ENCODE peak calls at places on chromosomes 12 and 14, in eight cellular contexts. O, Y, P, B, W, Z, J and E are unnamed samples.

GRCh38 chr12:124457287-124458219 is 109.9 kb downstream of the NCOR2 start:
- DNase-seq in Z (no peak), B (peak; percentile 91), J (peak; percentile 47), W (no peak), Y (peak; percentile 96), P (peak; percentile 56), O (no peak), E (peak; percentile 28)

GRCh38 chr12:64826234-64826633 is 1.8 kb downstream of the TBC1D30 start:
- DNase-seq in O (peak; percentile 44), W (no peak), Y (peak; percentile 65), J (peak; percentile 59), B (peak; percentile 74), Z (peak; percentile 90), P (no peak), E (peak; percentile 59)

GRCh38 chr14:62957562-62957961 is 87.7 kb downstream of the KCNH5 start:
- DNase-seq in B (peak; percentile 92), O (peak; percentile 100), J (peak; percentile 100), Z (no peak), P (peak; percentile 75), Y (no peak), W (peak; percentile 94), E (peak; percentile 65)

GRCh38 chr12:27542628-27543027 is 18.6 kb downstream of the PPFIBP1 start:
- DNase-seq in O (peak; percentile 97), Y (no peak), B (peak; percentile 90), W (peak; percentile 87), J (peak; percentile 99), Z (no peak), P (no peak), E (peak; percentile 99)

GRCh38 chr12:105457026-105457425 is 126.5 kb downstream of the C12orf75 start:
- DNase-seq in Y (no peak), P (no peak), B (no peak), O (peak; percentile 65), J (peak; percentile 73), Z (no peak), W (no peak), E (no peak)

GRCh38 chr12:115597157-115597712 is 680.3 kb downstream of the MED13L start:
- DNase-seq in O (peak; percentile 88), J (peak; percentile 92), Z (no peak), B (peak; percentile 77), Y (peak; percentile 66), W (peak; percentile 7), P (no peak), E (peak; percentile 56)

GRCh38 chr12:30695327-30696102 is at the start of gene IPO8:
- DNase-seq in B (peak; percentile 97), Y (peak; percentile 95), Z (peak; percentile 96), P (peak; percentile 64), O (peak; percentile 86), W (peak; percentile 73), J (peak; percentile 93), E (peak; percentile 92)

GRCh38 chr14:105911006-105911847 is 384.8 kb downstream of the TMEM121 start:
- DNase-seq in O (no peak), W (no peak), P (no peak), B (no peak), Y (no peak), Z (no peak), J (no peak), E (no peak)

GRCh38 chr12:75960086-75960910 is 71.3 kb downstream of the PHLDA1 start:
- DNase-seq in O (no peak), J (no peak), W (no peak), Y (no peak), B (no peak), P (no peak), Z (no peak), E (peak; percentile 13)

GRCh38 chr12:63353559-63353958 is 202.6 kb upstream of the AVPR1A start:
- DNase-seq in B (peak; percentile 12), P (peak; percentile 36), J (peak; percentile 26), Y (no peak), W (no peak), O (peak; percentile 10), Z (no peak), E (peak; percentile 7)

GRCh38 chr12:50351120-50352043 is 45.0 kb downstream of the FAM186A start:
- DNase-seq in W (no peak), Y (no peak), P (no peak), J (no peak), B (no peak), Z (no peak), O (no peak), E (no peak)

GRCh38 chr14:100566119-100566518 is 21.1 kb downstream of the BEGAIN start:
- DNase-seq in W (no peak), J (no peak), Z (no peak), O (no peak), B (no peak), Y (no peak), P (no peak), E (no peak)

DNA sequence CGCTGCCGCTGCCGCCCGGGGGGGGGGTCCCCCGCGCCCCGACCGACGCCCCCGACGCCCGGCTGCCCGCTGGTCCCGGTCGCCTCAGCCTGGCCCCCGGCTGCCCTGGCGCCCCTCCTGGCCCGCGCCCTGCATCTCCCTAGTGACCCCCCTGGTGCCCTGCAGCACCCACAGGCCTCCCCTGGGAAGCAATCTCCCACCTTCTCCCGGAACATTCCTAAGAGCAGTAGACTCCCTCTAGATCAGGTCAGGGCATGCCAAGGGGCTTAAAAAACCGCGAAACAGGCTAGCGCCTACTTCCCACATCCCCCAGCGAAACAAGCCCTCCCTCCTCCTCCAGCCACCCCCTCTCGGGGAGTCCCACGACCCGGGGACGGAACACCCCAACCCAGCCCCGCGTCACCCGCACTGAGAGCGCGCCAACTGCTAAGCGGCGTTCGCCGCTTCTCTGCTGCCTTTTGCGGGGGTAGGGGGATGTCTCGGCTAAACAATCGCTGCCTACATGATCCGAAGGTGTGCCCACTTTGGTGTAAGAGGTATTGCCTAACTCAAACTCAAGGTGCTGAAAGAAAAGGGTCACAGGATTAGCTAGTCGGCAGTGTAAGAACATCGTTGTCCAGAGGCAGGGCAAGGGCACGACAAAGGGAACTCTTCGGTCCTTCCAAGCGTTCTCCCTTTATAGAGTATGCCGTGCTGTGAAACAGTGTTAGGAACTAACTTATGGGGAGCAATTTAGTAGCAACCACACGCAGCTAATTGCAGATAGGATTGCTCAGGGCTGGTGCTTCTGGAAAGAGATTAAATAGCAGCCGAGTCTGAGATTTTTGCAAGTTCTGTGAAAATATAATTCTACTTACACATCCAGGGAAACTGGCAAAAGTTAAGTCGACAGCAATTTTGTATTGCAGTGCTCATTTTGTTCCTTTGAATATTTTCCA is 617 bp upstream of the NTN4 start:
- DNase-seq in O (no peak), Z (peak; percentile 57), W (no peak), B (peak; percentile 62), P (peak; percentile 63), Y (peak; percentile 18), J (peak; percentile 15), E (no peak)
- H3K4me3 ChIP-seq in O (peak overlapping the region; percentile 85), Z (peak overlapping the region; percentile 55), W (peak overlapping the region; percentile 81), B (peak overlapping the region; percentile 75), P (peak overlapping the region; percentile 68), Y (no peak overlapping the region), J (peak overlapping the region; percentile 14), E (peak overlapping the region; percentile 64)

GRCh38 chr12:88052686-88053085 is 23.5 kb upstream of the C12orf50 start:
- DNase-seq in Z (peak; percentile 53), J (peak; percentile 34), B (peak; percentile 71), P (no peak), O (peak; percentile 12), W (peak; percentile 10), Y (peak; percentile 60), E (peak; percentile 78)
- TF ChIP-seq CTCF in Z (peak; percentile 61), J (peak; percentile 69), B (peak; percentile 61), P (peak; percentile 62), O (peak; percentile 27), W (peak; percentile 62), Y (peak; percentile 65), E (peak; percentile 84)

GRCh38 chr12:82757611-82758010 is 70.9 kb downstream of the TMTC2 start:
- DNase-seq in W (no peak), B (no peak), Z (no peak), P (no peak), O (no peak), Y (no peak), J (no peak), E (peak; percentile 33)
- H3K4me3 ChIP-seq in W (no peak overlapping the region), B (no peak overlapping the region), Z (no peak overlapping the region), P (no peak overlapping the region), O (no peak overlapping the region), Y (no peak overlapping the region), J (no peak overlapping the region), E (no peak overlapping the region)

GRCh38 chr12:23428758-23429157 is 520.7 kb downstream of the SOX5 start:
- DNase-seq in J (no peak), Z (no peak), P (no peak), W (no peak), B (no peak), O (no peak), Y (no peak), E (no peak)

GRCh38 chr12:23433121-23433520 is 516.3 kb downstream of the SOX5 start:
- DNase-seq in O (no peak), Z (no peak), J (no peak), P (no peak), W (no peak), B (no peak), Y (no peak), E (no peak)

GRCh38 chr12:23426328-23426727 is 523.1 kb downstream of the SOX5 start:
- DNase-seq in P (no peak), J (no peak), O (no peak), B (no peak), Y (no peak), W (no peak), Z (no peak), E (no peak)

GRCh38 chr12:23431006-23431405 is 518.5 kb downstream of the SOX5 start:
- DNase-seq in Y (no peak), P (no peak), J (peak; percentile 63), O (peak; percentile 50), Z (no peak), B (no peak), W (no peak), E (no peak)
- TF ChIP-seq CTCF in Y (no peak), P (no peak), J (no peak), O (no peak), Z (no peak), B (no peak), W (no peak), E (no peak)

GRCh38 chr14:103527408-103528157 is 1.4 kb upstream of the TRMT61A start:
- DNase-seq in P (no peak), B (peak; percentile 44), W (no peak), Z (no peak), O (no peak), Y (peak; percentile 89), J (no peak), E (no peak)
- H3K4me3 ChIP-seq in P (no peak overlapping the region), B (peak overlapping the region; percentile 92), W (no peak overlapping the region), Z (no peak overlapping the region), O (no peak overlapping the region), Y (no peak overlapping the region), J (no peak overlapping the region), E (peak overlapping the region; percentile 71)

DNA sequence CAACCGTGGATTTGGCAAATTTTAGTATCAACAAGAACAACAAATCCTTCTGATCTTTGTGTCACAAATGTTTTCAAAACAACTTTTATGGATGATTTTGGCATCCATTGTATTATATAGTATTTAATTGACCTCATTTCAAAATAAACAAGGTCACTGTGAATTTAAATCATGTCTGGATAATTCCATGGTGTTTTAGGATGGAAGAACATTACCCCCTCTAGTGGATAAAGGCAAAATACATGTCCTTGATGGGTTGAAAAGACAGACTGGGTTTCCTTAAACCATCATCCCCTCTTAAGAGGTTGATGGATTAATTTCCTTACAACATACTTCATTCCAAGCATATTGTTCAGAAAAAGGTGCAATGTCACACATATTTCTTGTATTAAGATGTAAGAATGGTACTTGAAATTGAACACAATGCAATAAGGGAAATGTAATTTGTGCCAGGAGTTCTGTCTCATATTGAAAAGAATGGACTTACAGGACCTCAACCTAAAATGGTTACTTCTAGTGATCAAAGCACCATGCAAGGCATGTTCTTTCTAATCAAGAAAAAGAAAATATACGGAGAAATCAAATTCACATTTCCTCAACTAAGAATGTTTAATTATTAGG is 352.0 kb downstream of the BCAT1 start:
- DNase-seq in Z (peak; percentile 57), B (peak; percentile 34), Y (peak; percentile 55), J (peak; percentile 49), O (peak; percentile 30), W (no peak), P (peak; percentile 19), E (peak; percentile 77)
- TF ChIP-seq CTCF in Z (peak; percentile 83), B (peak; percentile 65), Y (peak; percentile 75), J (peak; percentile 44), O (peak; percentile 77), W (peak; percentile 78), P (peak; percentile 73), E (peak; percentile 65)